ENCODE peak calls at places on chromosomes 4 and X, in seven cellular contexts. S is OCI-LY7; N is uterus; A is esophagus squamous epithelium; C is pancreas; D is astrocyte; Y is CD8-positive, alpha-beta T cell. M is an unnamed sample.

GRCh38 chr4:84814100-84814750 is 152.3 kb downstream of the WDFY3 start:
- DNase-seq in S (no peak), N (no peak), A (no peak), C (peak), D (peak), Y (no peak), M (no peak)

GRCh38 chr4:185019451-185020292 is 1.4 kb downstream of the HELT start:
- DNase-seq in S (no peak), N (no peak), A (no peak), C (no peak), D (no peak), Y (no peak), M (no peak)

GRCh38 chr4:183318656-183319055 is 1.4 kb downstream of the CLDN22 start:
- DNase-seq in S (no peak), N (no peak), A (no peak), C (no peak), D (no peak), Y (no peak), M (no peak)

GRCh38 chr4:125321709-125322362 is 7.1 kb downstream of the FAT4 start:
- DNase-seq in S (no peak), N (no peak), A (no peak), C (no peak), D (peak), Y (no peak), M (no peak)

GRCh38 chrX:101232316-101232715 is 12.7 kb downstream of the DRP2 start:
- DNase-seq in S (no peak), N (no peak), A (no peak), C (no peak), D (peak), Y (no peak), M (no peak)

GRCh38 chrX:39750798-39751197 is 347.0 kb downstream of the BCOR start:
- DNase-seq in S (no peak), N (no peak), A (no peak), C (no peak), D (no peak), Y (no peak), M (no peak)

GRCh38 chr4:175309041-175309440 is 390.9 kb downstream of the ADAM29 start:
- DNase-seq in S (no peak), N (no peak), A (no peak), C (no peak), D (peak), Y (no peak), M (no peak)

GRCh38 chrX:150312931-150313330 is 50.2 kb upstream of the MAMLD1 start:
- DNase-seq in S (no peak), N (no peak), A (no peak), C (no peak), D (no peak), Y (no peak), M (no peak)

GRCh38 chrX:41014776-41015175 is 70.5 kb upstream of the USP9X start:
- DNase-seq in S (no peak), N (no peak), A (no peak), C (no peak), D (peak), Y (no peak), M (no peak)

GRCh38 chr4:186627226-186627865 is 72.0 kb upstream of the MTNR1A start:
- DNase-seq in S (no peak), N (no peak), A (no peak), C (no peak), D (peak), Y (no peak), M (no peak)

GRCh38 chr4:67535280-67535840 is 9.9 kb downstream of the CENPC start:
- DNase-seq in S (no peak), N (no peak), A (no peak), C (no peak), D (no peak), Y (no peak), M (no peak)

GRCh38 chr4:175891863-175892262 is 79.8 kb upstream of the GPM6A start:
- DNase-seq in S (peak), N (no peak), A (no peak), C (no peak), D (peak), Y (no peak), M (peak)

GRCh38 chr4:24551492-24552330 is 32.6 kb downstream of the DHX15 start:
- DNase-seq in S (no peak), N (no peak), A (no peak), C (no peak), D (peak), Y (no peak), M (no peak)

GRCh38 chr4:57418133-57418532 is 307.9 kb upstream of the IGFBP7 start:
- DNase-seq in S (no peak), N (no peak), A (no peak), C (no peak), D (no peak), Y (no peak), M (no peak)

GRCh38 chrX:132603700-132604286 is 115.0 kb upstream of the MBNL3 start:
- DNase-seq in S (no peak), N (no peak), A (no peak), C (no peak), D (no peak), Y (no peak), M (no peak)

GRCh38 chrX:10882484-10882883 is 228.6 kb upstream of the HCCS start:
- DNase-seq in S (no peak), N (no peak), A (no peak), C (no peak), D (no peak), Y (no peak), M (no peak)

GRCh38 chrX:41621236-41621651 is 67.5 kb upstream of the GPR34 start:
- DNase-seq in S (no peak), N (no peak), A (no peak), C (no peak), D (peak), Y (no peak), M (no peak)

GRCh38 chr4:113511944-113512343 is 249.6 kb downstream of the CAMK2D start:
- DNase-seq in S (no peak), N (no peak), A (no peak), C (no peak), D (no peak), Y (no peak), M (no peak)

GRCh38 chr4:1855334-1856070 is 454 bp downstream of the LETM1 start:
- DNase-seq in S (peak), N (peak), A (no peak), C (peak), D (no peak), Y (no peak), M (no peak)

GRCh38 chr4:104205116-104205515 is 289.6 kb downstream of the CXXC4 start:
- DNase-seq in S (no peak), N (no peak), A (no peak), C (no peak), D (no peak), Y (no peak), M (no peak)

GRCh38 chrX:24426340-24426913 is 38.7 kb upstream of the PDK3 start:
- DNase-seq in S (peak), N (no peak), A (no peak), C (no peak), D (no peak), Y (no peak), M (no peak)

GRCh38 chrX:7170903-7171302 is 22.9 kb upstream of the PUDP start:
- DNase-seq in S (peak), N (no peak), A (no peak), C (no peak), D (no peak), Y (peak), M (no peak)

DNA sequence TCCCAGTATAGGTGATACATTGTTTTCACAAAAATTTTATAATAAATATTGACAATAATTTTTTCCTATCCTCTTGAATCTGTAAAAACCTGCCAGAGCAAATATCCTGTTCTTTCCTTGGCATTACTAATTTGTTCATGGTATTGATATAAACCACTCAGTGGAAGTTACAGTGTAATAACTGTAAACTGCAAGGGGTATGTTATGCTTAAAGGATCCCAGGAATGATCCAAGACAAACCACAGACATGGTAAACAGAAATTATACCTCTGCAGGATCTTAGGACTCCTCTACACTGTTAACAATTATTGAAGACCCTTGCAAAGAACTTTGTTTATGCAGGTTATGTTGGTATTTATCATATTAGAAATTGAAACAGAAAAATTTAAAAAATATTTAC is 17.7 kb upstream of the MAD2L1 start:
- DNase-seq in S (no peak), N (no peak), A (no peak), C (no peak), D (no peak), Y (no peak), M (no peak)
- H3K27ac ChIP-seq in S (no peak), N (no peak), A (no peak), C (no peak), D (no peak), Y (no peak), M (no peak)

GRCh38 chrX:140346711-140347110 is 158.2 kb downstream of the SOX3 start:
- DNase-seq in S (no peak), N (no peak), A (no peak), C (no peak), D (peak), Y (no peak), M (no peak)
- H3K27ac ChIP-seq in S (no peak), N (no peak), A (no peak), C (no peak), D (no peak), Y (no peak), M (no peak)

DNA sequence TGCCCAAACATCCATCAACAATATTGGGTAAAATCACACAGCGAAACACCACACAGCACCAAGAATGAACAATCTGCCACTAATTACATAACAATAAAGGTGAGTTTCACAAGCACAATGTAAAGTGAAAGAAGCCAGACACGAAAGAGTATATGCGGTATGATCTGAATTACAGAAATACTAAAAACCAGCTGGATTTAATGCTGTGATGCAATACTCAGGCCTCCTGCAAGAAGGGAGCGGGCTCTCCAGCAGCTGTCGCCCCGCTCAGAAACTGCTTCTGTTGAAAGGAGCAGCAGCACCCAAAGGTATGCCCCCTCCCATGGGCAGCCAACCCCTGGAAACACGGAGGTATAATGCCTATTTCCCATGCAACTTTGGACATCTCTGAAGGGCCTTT is 77.0 kb downstream of the PAPSS1 start:
- DNase-seq in S (no peak), N (no peak), A (no peak), C (no peak), D (no peak), Y (no peak), M (no peak)
- H3K27ac ChIP-seq in S (no peak), N (no peak), A (no peak), C (no peak), D (no peak), Y (no peak), M (no peak)

DNA sequence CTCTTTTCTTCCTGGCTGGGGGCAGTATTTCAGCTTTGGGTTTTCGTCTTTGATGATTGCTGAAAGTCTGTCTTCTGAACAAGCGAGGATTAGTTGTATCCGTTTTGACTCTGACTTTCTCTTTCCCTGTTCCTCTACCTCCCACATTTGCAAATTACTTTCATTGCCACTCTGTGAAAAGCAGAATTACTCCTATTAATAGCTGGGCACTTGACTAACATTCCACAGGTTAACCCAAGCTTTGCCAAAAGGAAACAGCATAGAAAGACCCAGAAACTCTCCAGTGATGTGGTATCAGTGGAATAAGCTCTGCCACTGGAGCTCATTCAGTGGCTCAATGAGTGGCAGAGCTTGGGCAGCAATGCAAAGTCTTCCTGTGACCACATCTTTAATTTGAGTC is 238.9 kb downstream of the PALLD start:
- DNase-seq in S (no peak), N (no peak), A (no peak), C (no peak), D (no peak), Y (no peak), M (no peak)
- H3K27ac ChIP-seq in S (no peak), N (peak), A (peak), C (no peak), D (no peak), Y (no peak), M (no peak)

DNA sequence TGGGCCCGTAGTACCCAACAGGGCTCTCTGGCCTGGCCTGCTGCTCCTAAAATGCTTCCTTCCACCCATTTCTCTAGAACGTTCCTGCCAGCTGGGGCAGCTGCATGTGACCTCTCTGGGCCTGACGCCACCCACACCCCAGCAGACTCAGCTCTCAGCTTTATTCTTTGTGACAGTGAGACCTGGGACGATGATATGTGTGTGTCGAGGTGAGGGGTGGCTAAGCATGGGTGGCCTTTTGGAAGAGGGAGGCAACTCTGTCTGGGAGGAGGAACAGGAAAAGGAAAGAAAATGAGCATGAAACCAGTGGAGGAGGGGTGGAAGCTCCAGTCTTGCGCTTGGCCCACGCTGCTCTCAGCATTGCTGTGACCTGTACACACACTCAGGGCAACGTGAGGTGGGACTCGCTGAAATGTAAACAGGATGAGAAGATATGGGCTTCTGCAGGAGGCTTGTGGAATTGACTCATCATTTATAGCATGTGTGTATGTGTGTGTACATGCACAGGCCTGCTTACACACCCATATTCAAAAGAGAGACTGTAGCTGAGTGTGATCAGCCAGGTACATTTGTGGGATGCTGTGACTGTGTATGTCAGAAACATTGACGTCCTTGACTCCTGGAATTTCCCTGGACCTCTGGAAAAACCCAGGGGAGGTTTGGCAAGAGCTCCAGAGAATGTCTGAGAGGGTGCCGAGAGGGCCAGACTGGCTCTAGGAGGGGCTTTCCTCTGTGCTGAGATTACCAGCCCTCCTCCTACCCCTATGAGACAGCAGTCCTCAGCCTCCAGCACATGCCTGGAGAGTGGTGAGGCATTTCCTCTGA is 137.9 kb downstream of the PJA1 start:
- DNase-seq in S (no peak), N (no peak), A (no peak), C (no peak), D (peak), Y (no peak), M (no peak)
- H3K27ac ChIP-seq in S (no peak), N (no peak), A (peak), C (no peak), D (peak), Y (no peak), M (no peak)

GRCh38 chr4:98521486-98521885 is 136.9 kb downstream of the TSPAN5 start:
- DNase-seq in S (no peak), N (no peak), A (no peak), C (no peak), D (no peak), Y (no peak), M (no peak)
- H3K27ac ChIP-seq in S (no peak), N (peak), A (no peak), C (no peak), D (peak), Y (no peak), M (no peak)

DNA sequence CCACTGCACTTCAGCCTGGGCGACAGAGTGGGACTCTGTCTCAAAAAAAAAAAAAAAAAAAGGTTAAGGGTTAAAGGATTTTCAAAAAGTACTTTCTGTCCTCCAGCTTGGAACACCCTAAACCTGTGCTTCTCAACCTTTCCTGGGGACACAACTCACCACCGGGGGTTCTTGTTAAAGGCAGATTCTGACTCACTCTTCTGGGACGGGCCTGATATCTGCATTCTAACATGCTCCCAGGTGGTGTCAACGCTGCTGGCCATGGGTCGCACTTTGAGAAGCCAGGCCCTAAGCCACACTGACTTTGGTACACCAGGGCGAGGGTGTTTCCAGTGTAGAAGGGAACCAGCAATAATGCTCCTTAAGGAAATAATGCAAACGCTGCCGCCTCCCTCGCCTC is 46.1 kb downstream of the AFAP1 start:
- DNase-seq in S (no peak), N (no peak), A (no peak), C (no peak), D (no peak), Y (no peak), M (no peak)
- H3K27ac ChIP-seq in S (no peak), N (no peak), A (peak), C (no peak), D (peak), Y (no peak), M (no peak)

GRCh38 chrX:29662759-29663503 is 552.4 kb upstream of the MAGEB2 start:
- DNase-seq in S (no peak), N (no peak), A (no peak), C (no peak), D (peak), Y (no peak), M (no peak)
- H3K27ac ChIP-seq in S (no peak), N (no peak), A (peak), C (no peak), D (peak), Y (no peak), M (peak)

GRCh38 chr4:7648813-7649395 is 214.2 kb upstream of the PSAPL1 start:
- DNase-seq in S (no peak), N (no peak), A (no peak), C (no peak), D (no peak), Y (no peak), M (no peak)

GRCh38 chr4:7645956-7646355 is 211.2 kb upstream of the PSAPL1 start:
- DNase-seq in S (no peak), N (no peak), A (no peak), C (no peak), D (no peak), Y (no peak), M (no peak)

GRCh38 chr4:7646384-7647061 is 211.8 kb upstream of the PSAPL1 start:
- DNase-seq in S (no peak), N (no peak), A (no peak), C (no peak), D (no peak), Y (no peak), M (no peak)

GRCh38 chr4:7647932-7648812 is 213.4 kb upstream of the PSAPL1 start:
- DNase-seq in S (no peak), N (no peak), A (no peak), C (peak), D (peak), Y (no peak), M (no peak)

DNA sequence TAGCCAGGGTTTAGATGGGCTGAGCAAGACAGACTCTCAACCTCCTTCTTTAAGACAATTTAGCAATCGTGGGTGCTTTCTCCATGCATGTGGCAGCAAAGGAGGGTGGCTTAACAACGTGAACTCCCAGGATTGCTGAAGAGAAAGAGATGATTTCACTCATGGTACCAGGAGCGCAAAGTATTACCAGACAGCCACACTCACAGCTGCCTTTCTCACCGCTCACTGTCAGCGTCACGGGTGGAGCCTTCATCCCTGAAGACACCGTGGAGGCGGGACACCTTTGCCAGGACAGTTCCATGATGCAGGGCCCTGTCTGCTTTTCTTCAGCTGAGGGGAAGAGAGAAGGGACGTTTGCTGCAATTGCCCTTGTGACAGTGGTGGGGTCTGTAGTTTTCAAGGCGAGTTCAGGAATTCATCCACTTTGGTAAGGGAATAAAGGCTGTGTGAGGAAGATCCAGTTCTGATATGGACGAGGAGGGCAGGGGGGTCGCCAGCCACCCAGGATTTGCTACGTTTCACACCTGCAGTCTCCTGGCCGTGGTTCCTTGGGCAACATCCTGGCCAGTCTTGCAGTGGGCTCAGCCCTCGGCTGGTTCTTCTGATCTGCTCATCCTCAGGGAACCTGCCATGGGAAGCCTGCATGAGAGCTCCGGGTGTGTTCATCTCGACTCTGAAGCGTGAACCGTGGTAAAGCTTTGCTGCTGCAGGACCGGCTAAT is 212.6 kb upstream of the PSAPL1 start:
- DNase-seq in S (no peak), N (no peak), A (no peak), C (no peak), D (no peak), Y (no peak), M (no peak)
- H3K27ac ChIP-seq in S (no peak), N (no peak), A (no peak), C (no peak), D (peak), Y (peak), M (no peak)

M was measured in caudate nucleus.